ENCODE peak calls at places on chromosome 12, in seven cellular contexts. X is WTC11; I is Ammon's horn; Y is activated gamma-delta T cell; W is breast epithelium; S is activated CD8-positive, alpha-beta memory T cell treated with anti-CD3 and anti-CD28 coated beads for 4 hours; E is mammary epithelial cell. R is an unnamed sample.

GRCh38 chr12:16581416-16581815 is 24.5 kb downstream of the LMO3 start:
- DNase-seq in I (no peak), X (no peak), Y (no peak), W (no peak), E (no peak), S (no peak), R (no peak)

GRCh38 chr12:32305163-32305562 is 94.2 kb upstream of the FGD4 start:
- DNase-seq in E (no peak), X (no peak), W (no peak), Y (no peak), S (no peak), I (no peak), R (peak)

GRCh38 chr12:54663603-54664002 is 15.4 kb upstream of the DCD start:
- DNase-seq in I (no peak), S (no peak), X (no peak), E (no peak), W (no peak), Y (no peak), R (no peak)

GRCh38 chr12:101298426-101298825 is 18.5 kb downstream of the UTP20 start:
- DNase-seq in I (no peak), Y (no peak), E (peak), W (no peak), S (no peak), X (no peak), R (peak)

GRCh38 chr12:58888131-58888783 is 32.0 kb downstream of the LRIG3 start:
- DNase-seq in S (no peak), E (peak), W (peak), I (peak), Y (no peak), X (no peak), R (peak)

GRCh38 chr12:110578522-110579238 is 4.4 kb downstream of the PPTC7 start:
- DNase-seq in E (no peak), S (no peak), W (no peak), Y (no peak), I (no peak), X (no peak), R (no peak)

GRCh38 chr12:93785262-93786010 is 108.3 kb downstream of the CRADD start:
- DNase-seq in S (peak), X (no peak), I (no peak), W (peak), E (peak), Y (no peak), R (peak)

GRCh38 chr12:76042147-76042546 is 10.6 kb upstream of the PHLDA1 start:
- DNase-seq in Y (no peak), W (no peak), I (no peak), S (no peak), E (no peak), X (no peak), R (no peak)

GRCh38 chr12:27185234-27186045 is 58.6 kb upstream of the STK38L start:
- DNase-seq in E (peak), S (no peak), W (no peak), I (no peak), X (no peak), Y (no peak), R (peak)

GRCh38 chr12:67827820-67828383 is 161.3 kb upstream of the IFNG-AS1 start:
- DNase-seq in X (no peak), E (peak), I (peak), Y (no peak), S (peak), W (no peak), R (peak)

GRCh38 chr12:99627459-99627858 is 20.1 kb upstream of the GARIN6 start:
- DNase-seq in I (no peak), X (no peak), S (no peak), W (no peak), Y (no peak), E (no peak), R (no peak)

GRCh38 chr12:105214670-105215375 is 21.2 kb downstream of the APPL2 start:
- DNase-seq in I (no peak), X (no peak), Y (no peak), S (no peak), W (peak), E (peak), R (no peak)

GRCh38 chr12:113425960-113426453 is 3.8 kb downstream of the SDSL start:
- DNase-seq in S (no peak), I (no peak), E (no peak), W (no peak), X (peak), Y (no peak), R (no peak)

GRCh38 chr12:2494490-2495192 is 300.1 kb upstream of the FKBP4 start:
- DNase-seq in E (no peak), Y (no peak), X (no peak), W (no peak), S (no peak), I (peak), R (peak)

GRCh38 chr12:57631566-57632368 is 1.2 kb downstream of the B4GALNT1 start:
- DNase-seq in S (no peak), I (no peak), W (peak), X (peak), Y (no peak), E (no peak), R (no peak)

GRCh38 chr12:114038962-114039361 is 72.8 kb upstream of the RBM19 start:
- DNase-seq in X (no peak), I (no peak), W (no peak), Y (no peak), E (no peak), S (no peak), R (no peak)

GRCh38 chr12:3295648-3296408 is 195.2 kb upstream of the PRMT8 start:
- DNase-seq in W (no peak), I (no peak), E (no peak), X (no peak), S (no peak), Y (no peak), R (peak)

R was measured in iris pigment epithelial cell.